ENCODE peak calls at places on chromosomes 3 and 15, in nine cellular contexts. L is tibial nerve, U is NCI-H748 treated with DMSO at 0.1 percent for 48 hours, I is NCI-H1105, D is HepG2, H is HEK293T, X is retina, F is fibroblast of mammary gland, R is NCI-H1417 treated with DMSO at 0.1 percent for 48 hours. E is an unnamed sample.

GRCh38 chr3:196081834-196082470 is at the start of gene TFRC:
- DNase-seq in L (peak), U (peak), I (peak), D (peak), H (peak), X (peak), F (peak), R (peak), E (peak)

GRCh38 chr3:34016925-34017592 is 218.6 kb downstream of the PDCD6IP start:
- DNase-seq in L (no peak), U (no peak), I (no peak), D (no peak), H (no peak), X (no peak), F (no peak), R (no peak), E (no peak)

GRCh38 chr15:88708256-88709054 is 69.6 kb downstream of the ISG20 start:
- DNase-seq in L (no peak), U (no peak), I (no peak), D (no peak), H (no peak), X (peak), F (peak), R (no peak), E (no peak)

GRCh38 chr3:15148614-15149013 is 49.7 kb upstream of the RBSN start:
- DNase-seq in L (no peak), U (no peak), I (no peak), D (peak), H (peak), X (no peak), F (peak), R (no peak), E (peak)

GRCh38 chr3:52533623-52534280 is at the start of gene NT5DC2:
- DNase-seq in L (peak), U (peak), I (peak), D (peak), H (peak), X (peak), F (peak), R (no peak), E (peak)

GRCh38 chr15:76905013-76905839 is at the start of gene SCAPER:
- DNase-seq in L (peak), U (peak), I (peak), D (peak), H (peak), X (peak), F (peak), R (peak), E (peak)

GRCh38 chr15:71841563-71841962 is 31.2 kb downstream of the NR2E3 start:
- DNase-seq in L (no peak), U (no peak), I (no peak), D (no peak), H (no peak), X (no peak), F (no peak), R (no peak), E (no peak)

GRCh38 chr15:20665653-20666052 is 124.1 kb upstream of the GOLGA6L6 start:
- DNase-seq in L (no peak), U (no peak), I (no peak), D (no peak), H (no peak), X (no peak), F (no peak), R (no peak), E (no peak)

GRCh38 chr3:133983126-133983525 is 46.6 kb downstream of the SLCO2A1 start:
- DNase-seq in L (no peak), U (no peak), I (no peak), D (no peak), H (no peak), X (no peak), F (no peak), R (no peak), E (no peak)

GRCh38 chr15:62469874-62470688 is 305.0 kb upstream of the C2CD4B start:
- DNase-seq in L (peak), U (no peak), I (no peak), D (peak), H (no peak), X (no peak), F (peak), R (no peak), E (no peak)

GRCh38 chr3:44825264-44825925 is 36.3 kb upstream of the TMEM42 start:
- DNase-seq in L (no peak), U (no peak), I (no peak), D (no peak), H (no peak), X (no peak), F (peak), R (no peak), E (no peak)

GRCh38 chr3:121645054-121645453 is 15.6 kb downstream of the HCLS1 start:
- DNase-seq in L (no peak), U (no peak), I (no peak), D (no peak), H (no peak), X (no peak), F (no peak), R (no peak), E (no peak)

GRCh38 chr3:187565701-187566100 is 104.5 kb downstream of the SST start:
- DNase-seq in L (no peak), U (no peak), I (no peak), D (no peak), H (no peak), X (no peak), F (no peak), R (no peak), E (no peak)

GRCh38 chr3:81302045-81302444 is 459.4 kb downstream of the GBE1 start:
- DNase-seq in L (peak), U (peak), I (peak), D (peak), H (peak), X (peak), F (peak), R (no peak), E (peak)

GRCh38 chr15:63236272-63236671 is 41.1 kb upstream of the APH1B start:
- DNase-seq in L (no peak), U (no peak), I (no peak), D (no peak), H (no peak), X (no peak), F (peak), R (no peak), E (no peak)

GRCh38 chr3:153291052-153291689 is 129.1 kb downstream of the RAP2B start:
- DNase-seq in L (no peak), U (no peak), I (peak), D (peak), H (peak), X (no peak), F (peak), R (no peak), E (peak)

GRCh38 chr15:82778755-82779154 is 27.1 kb downstream of the FSD2 start:
- DNase-seq in L (no peak), U (no peak), I (no peak), D (no peak), H (no peak), X (no peak), F (no peak), R (no peak), E (no peak)

GRCh38 chr15:89406756-89407650 is 72.4 kb upstream of the POLG start:
- DNase-seq in L (no peak), U (no peak), I (no peak), D (no peak), H (no peak), X (peak), F (no peak), R (no peak), E (no peak)

GRCh38 chr3:25831578-25831977 is 41.7 kb downstream of the OXSM start:
- DNase-seq in L (no peak), U (no peak), I (no peak), D (no peak), H (peak), X (peak), F (peak), R (no peak), E (peak)

GRCh38 chr3:110620118-110620517 is 451.5 kb upstream of the NECTIN3 start:
- DNase-seq in L (no peak), U (no peak), I (no peak), D (no peak), H (no peak), X (no peak), F (no peak), R (no peak), E (no peak)

GRCh38 chr3:191753186-191753585 is 292.2 kb downstream of the PYDC2 start:
- DNase-seq in L (no peak), U (no peak), I (no peak), D (no peak), H (no peak), X (no peak), F (peak), R (no peak), E (no peak)

E was measured in HT-29.